ENCODE peak calls at places on chromosome 20, in eight cellular contexts. One of them, this sample, is unnamed.

GRCh38 chr20:60715172-60715571 is 536.9 kb upstream of the CDH4 start:
- DNase-seq in right atrium auricular region: no peak
- DNase-seq in nephron progenitor cell: no peak
- DNase-seq in breast epithelium: no peak
- DNase-seq in psoas muscle: no peak
- DNase-seq in A549: peak; percentile 5
- DNase-seq in WTC11: peak; percentile 52
- DNase-seq in fibroblast of the aortic adventitia: no peak
- DNase-seq in this sample: no peak

GRCh38 chr20:63315982-63316491 is 23.1 kb downstream of the COL20A1 start:
- DNase-seq in right atrium auricular region: no peak
- DNase-seq in nephron progenitor cell: no peak
- DNase-seq in breast epithelium: no peak
- DNase-seq in psoas muscle: peak; percentile 11
- DNase-seq in A549: no peak
- DNase-seq in WTC11: no peak
- DNase-seq in fibroblast of the aortic adventitia: no peak
- DNase-seq in this sample: no peak

GRCh38 chr20:18628330-18628941 is 40.6 kb downstream of the DTD1 start:
- DNase-seq in right atrium auricular region: no peak
- DNase-seq in nephron progenitor cell: peak; percentile 37
- DNase-seq in breast epithelium: no peak
- DNase-seq in psoas muscle: no peak
- DNase-seq in A549: peak; percentile 18
- DNase-seq in WTC11: peak; percentile 80
- DNase-seq in fibroblast of the aortic adventitia: no peak
- DNase-seq in this sample: peak; percentile 13

GRCh38 chr20:58634121-58634817 is 16.8 kb upstream of the STX16 start:
- DNase-seq in right atrium auricular region: no peak
- DNase-seq in nephron progenitor cell: no peak
- DNase-seq in breast epithelium: no peak
- DNase-seq in psoas muscle: no peak
- DNase-seq in A549: no peak
- DNase-seq in WTC11: no peak
- DNase-seq in fibroblast of the aortic adventitia: no peak
- DNase-seq in this sample: peak; percentile 84

GRCh38 chr20:43870484-43870883 is 44.2 kb upstream of the TOX2 start:
- DNase-seq in right atrium auricular region: no peak
- DNase-seq in nephron progenitor cell: no peak
- DNase-seq in breast epithelium: no peak
- DNase-seq in psoas muscle: no peak
- DNase-seq in A549: no peak
- DNase-seq in WTC11: no peak
- DNase-seq in fibroblast of the aortic adventitia: peak; percentile 64
- DNase-seq in this sample: no peak

GRCh38 chr20:58956078-58956477 is 25.0 kb upstream of the NELFCD start:
- DNase-seq in right atrium auricular region: no peak
- DNase-seq in nephron progenitor cell: no peak
- DNase-seq in breast epithelium: no peak
- DNase-seq in psoas muscle: no peak
- DNase-seq in A549: no peak
- DNase-seq in WTC11: no peak
- DNase-seq in fibroblast of the aortic adventitia: no peak
- DNase-seq in this sample: no peak

GRCh38 chr20:63833776-63834544 is 2.9 kb upstream of the ZBTB46 start:
- DNase-seq in right atrium auricular region: no peak
- DNase-seq in nephron progenitor cell: no peak
- DNase-seq in breast epithelium: no peak
- DNase-seq in psoas muscle: no peak
- DNase-seq in A549: no peak
- DNase-seq in WTC11: no peak
- DNase-seq in fibroblast of the aortic adventitia: peak; percentile 72
- DNase-seq in this sample: no peak

GRCh38 chr20:31594558-31595379 is 10.3 kb upstream of the ID1 start:
- DNase-seq in right atrium auricular region: peak; percentile 63
- DNase-seq in nephron progenitor cell: peak; percentile 27
- DNase-seq in breast epithelium: no peak
- DNase-seq in psoas muscle: peak; percentile 30
- DNase-seq in A549: no peak
- DNase-seq in WTC11: peak; percentile 79
- DNase-seq in fibroblast of the aortic adventitia: no peak
- DNase-seq in this sample: no peak

GRCh38 chr20:46435146-46435545 is 28.7 kb upstream of the ELMO2 start:
- DNase-seq in right atrium auricular region: no peak
- DNase-seq in nephron progenitor cell: no peak
- DNase-seq in breast epithelium: no peak
- DNase-seq in psoas muscle: no peak
- DNase-seq in A549: no peak
- DNase-seq in WTC11: no peak
- DNase-seq in fibroblast of the aortic adventitia: no peak
- DNase-seq in this sample: no peak

GRCh38 chr20:18781509-18781908 is 32.1 kb upstream of the SCP2D1 start:
- DNase-seq in right atrium auricular region: no peak
- DNase-seq in nephron progenitor cell: no peak
- DNase-seq in breast epithelium: no peak
- DNase-seq in psoas muscle: no peak
- DNase-seq in A549: no peak
- DNase-seq in WTC11: no peak
- DNase-seq in fibroblast of the aortic adventitia: no peak
- DNase-seq in this sample: no peak

GRCh38 chr20:52722926-52723325 is 249.2 kb upstream of the TSHZ2 start:
- DNase-seq in right atrium auricular region: no peak
- DNase-seq in nephron progenitor cell: no peak
- DNase-seq in breast epithelium: no peak
- DNase-seq in psoas muscle: no peak
- DNase-seq in A549: no peak
- DNase-seq in WTC11: no peak
- DNase-seq in fibroblast of the aortic adventitia: no peak
- DNase-seq in this sample: no peak

GRCh38 chr20:3276400-3277015 is 37.5 kb upstream of the SLC4A11 start:
- DNase-seq in right atrium auricular region: no peak
- DNase-seq in nephron progenitor cell: no peak
- DNase-seq in breast epithelium: no peak
- DNase-seq in psoas muscle: no peak
- DNase-seq in A549: peak; percentile 49
- DNase-seq in WTC11: peak; percentile 23
- DNase-seq in fibroblast of the aortic adventitia: peak; percentile 60
- DNase-seq in this sample: peak; percentile 16

GRCh38 chr20:7702141-7702540 is 238.1 kb downstream of the HAO1 start:
- DNase-seq in right atrium auricular region: no peak
- DNase-seq in nephron progenitor cell: no peak
- DNase-seq in breast epithelium: no peak
- DNase-seq in psoas muscle: no peak
- DNase-seq in A549: no peak
- DNase-seq in WTC11: no peak
- DNase-seq in fibroblast of the aortic adventitia: peak; percentile 48
- DNase-seq in this sample: no peak

GRCh38 chr20:62598761-62599194 is 43.5 kb upstream of the SLCO4A1 start:
- DNase-seq in right atrium auricular region: no peak
- DNase-seq in nephron progenitor cell: no peak
- DNase-seq in breast epithelium: no peak
- DNase-seq in psoas muscle: peak; percentile 34
- DNase-seq in A549: peak; percentile 55
- DNase-seq in WTC11: no peak
- DNase-seq in fibroblast of the aortic adventitia: no peak
- DNase-seq in this sample: no peak

GRCh38 chr20:19832875-19833274 is 74.8 kb downstream of the RIN2 start:
- DNase-seq in right atrium auricular region: no peak
- DNase-seq in nephron progenitor cell: no peak
- DNase-seq in breast epithelium: no peak
- DNase-seq in psoas muscle: no peak
- DNase-seq in A549: no peak
- DNase-seq in WTC11: no peak
- DNase-seq in fibroblast of the aortic adventitia: no peak
- DNase-seq in this sample: peak; percentile 63

GRCh38 chr20:38290829-38291581 is 13.0 kb upstream of the BPI start:
- DNase-seq in right atrium auricular region: peak; percentile 75
- DNase-seq in nephron progenitor cell: peak; percentile 39
- DNase-seq in breast epithelium: no peak
- DNase-seq in psoas muscle: peak; percentile 39
- DNase-seq in A549: peak; percentile 82
- DNase-seq in WTC11: peak; percentile 74
- DNase-seq in fibroblast of the aortic adventitia: peak; percentile 60
- DNase-seq in this sample: peak; percentile 23

GRCh38 chr20:43949741-43950618 is 35.3 kb downstream of the TOX2 start:
- DNase-seq in right atrium auricular region: no peak
- DNase-seq in nephron progenitor cell: no peak
- DNase-seq in breast epithelium: no peak
- DNase-seq in psoas muscle: peak; percentile 31
- DNase-seq in A549: no peak
- DNase-seq in WTC11: no peak
- DNase-seq in fibroblast of the aortic adventitia: no peak
- DNase-seq in this sample: peak; percentile 91

DNA sequence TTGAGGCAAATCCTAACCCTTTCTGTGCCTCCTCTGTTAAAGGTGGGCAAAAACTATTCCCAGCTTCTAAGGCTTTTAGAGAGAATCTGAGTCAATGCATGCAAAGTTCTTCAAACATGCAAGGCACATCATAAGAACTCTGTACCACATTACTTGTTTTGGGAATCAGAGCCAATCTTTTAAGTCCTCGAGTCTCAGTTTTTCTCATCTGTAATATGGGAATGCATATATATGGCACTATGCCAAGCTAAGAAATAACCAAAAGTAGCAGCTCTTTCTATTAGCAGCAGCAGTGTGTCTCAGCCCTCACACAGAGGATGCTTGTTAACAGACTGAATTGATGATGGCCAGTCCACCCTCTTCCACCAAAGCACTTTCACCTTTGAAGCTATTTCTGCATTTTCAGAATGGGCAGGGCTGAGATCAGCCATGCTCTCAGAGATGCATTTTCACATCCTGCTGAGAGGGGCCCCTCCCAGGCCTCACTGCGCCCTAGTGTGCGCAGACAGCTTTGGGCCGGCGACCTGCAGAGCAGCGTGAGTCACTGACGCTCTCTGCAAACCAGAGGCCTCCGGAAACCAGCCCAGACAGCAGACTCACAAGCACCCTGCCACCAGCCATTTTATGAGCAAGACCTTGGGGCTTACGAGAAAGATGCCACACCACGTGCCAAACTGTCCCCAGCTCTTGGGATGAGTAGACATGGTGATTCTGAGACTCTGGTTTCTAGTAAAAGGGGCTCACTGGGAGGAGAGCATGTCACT is 138.0 kb downstream of the NFATC2 start:
- DNase-seq in right atrium auricular region: no peak
- DNase-seq in nephron progenitor cell: no peak
- DNase-seq in breast epithelium: no peak
- DNase-seq in psoas muscle: no peak
- DNase-seq in A549: no peak
- DNase-seq in WTC11: no peak
- DNase-seq in fibroblast of the aortic adventitia: no peak
- DNase-seq in this sample: peak; percentile 93
- TF ChIP-seq CTCF in right atrium auricular region: no peak
- TF ChIP-seq CTCF in nephron progenitor cell: no peak
- TF ChIP-seq CTCF in breast epithelium: no peak
- TF ChIP-seq CTCF in psoas muscle: no peak
- TF ChIP-seq CTCF in A549: no peak
- TF ChIP-seq CTCF in WTC11: no peak
- TF ChIP-seq CTCF in fibroblast of the aortic adventitia: no peak
- TF ChIP-seq CTCF in this sample: no peak

GRCh38 chr20:49545572-49545971 is 22.4 kb downstream of the PTGIS start:
- DNase-seq in right atrium auricular region: peak; percentile 28
- DNase-seq in nephron progenitor cell: no peak
- DNase-seq in breast epithelium: no peak
- DNase-seq in psoas muscle: no peak
- DNase-seq in A549: peak; percentile 22
- DNase-seq in WTC11: no peak
- DNase-seq in fibroblast of the aortic adventitia: no peak
- DNase-seq in this sample: no peak
- TF ChIP-seq CTCF in right atrium auricular region: no peak
- TF ChIP-seq CTCF in nephron progenitor cell: no peak
- TF ChIP-seq CTCF in breast epithelium: no peak
- TF ChIP-seq CTCF in psoas muscle: no peak
- TF ChIP-seq CTCF in A549: no peak
- TF ChIP-seq CTCF in WTC11: no peak
- TF ChIP-seq CTCF in fibroblast of the aortic adventitia: peak; percentile 52
- TF ChIP-seq CTCF in this sample: peak; percentile 37

DNA sequence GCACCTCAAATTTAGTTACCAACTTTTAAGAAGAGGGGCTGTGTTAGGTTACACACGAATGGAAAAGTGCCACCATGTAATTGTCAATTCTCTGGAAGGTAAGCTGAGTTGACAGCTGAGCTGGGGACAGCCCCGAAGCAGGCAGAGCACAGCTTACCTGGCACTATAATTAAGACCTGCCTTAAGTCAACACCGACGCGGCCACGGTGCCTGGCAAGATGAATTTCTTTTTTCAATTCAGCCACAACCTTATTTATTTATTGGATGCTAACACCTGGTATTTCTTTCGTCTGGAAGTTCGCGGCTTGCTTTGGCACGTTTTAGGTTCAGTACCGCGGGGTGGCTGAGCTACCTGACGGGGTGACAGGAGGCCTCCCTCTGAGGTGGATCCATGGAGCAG is 40.6 kb upstream of the NFATC2 start:
- DNase-seq in right atrium auricular region: no peak
- DNase-seq in nephron progenitor cell: no peak
- DNase-seq in breast epithelium: no peak
- DNase-seq in psoas muscle: no peak
- DNase-seq in A549: no peak
- DNase-seq in WTC11: no peak
- DNase-seq in fibroblast of the aortic adventitia: no peak
- DNase-seq in this sample: no peak
- TF ChIP-seq CTCF in right atrium auricular region: no peak
- TF ChIP-seq CTCF in nephron progenitor cell: no peak
- TF ChIP-seq CTCF in breast epithelium: no peak
- TF ChIP-seq CTCF in psoas muscle: no peak
- TF ChIP-seq CTCF in A549: no peak
- TF ChIP-seq CTCF in WTC11: no peak
- TF ChIP-seq CTCF in fibroblast of the aortic adventitia: no peak
- TF ChIP-seq CTCF in this sample: no peak

DNA sequence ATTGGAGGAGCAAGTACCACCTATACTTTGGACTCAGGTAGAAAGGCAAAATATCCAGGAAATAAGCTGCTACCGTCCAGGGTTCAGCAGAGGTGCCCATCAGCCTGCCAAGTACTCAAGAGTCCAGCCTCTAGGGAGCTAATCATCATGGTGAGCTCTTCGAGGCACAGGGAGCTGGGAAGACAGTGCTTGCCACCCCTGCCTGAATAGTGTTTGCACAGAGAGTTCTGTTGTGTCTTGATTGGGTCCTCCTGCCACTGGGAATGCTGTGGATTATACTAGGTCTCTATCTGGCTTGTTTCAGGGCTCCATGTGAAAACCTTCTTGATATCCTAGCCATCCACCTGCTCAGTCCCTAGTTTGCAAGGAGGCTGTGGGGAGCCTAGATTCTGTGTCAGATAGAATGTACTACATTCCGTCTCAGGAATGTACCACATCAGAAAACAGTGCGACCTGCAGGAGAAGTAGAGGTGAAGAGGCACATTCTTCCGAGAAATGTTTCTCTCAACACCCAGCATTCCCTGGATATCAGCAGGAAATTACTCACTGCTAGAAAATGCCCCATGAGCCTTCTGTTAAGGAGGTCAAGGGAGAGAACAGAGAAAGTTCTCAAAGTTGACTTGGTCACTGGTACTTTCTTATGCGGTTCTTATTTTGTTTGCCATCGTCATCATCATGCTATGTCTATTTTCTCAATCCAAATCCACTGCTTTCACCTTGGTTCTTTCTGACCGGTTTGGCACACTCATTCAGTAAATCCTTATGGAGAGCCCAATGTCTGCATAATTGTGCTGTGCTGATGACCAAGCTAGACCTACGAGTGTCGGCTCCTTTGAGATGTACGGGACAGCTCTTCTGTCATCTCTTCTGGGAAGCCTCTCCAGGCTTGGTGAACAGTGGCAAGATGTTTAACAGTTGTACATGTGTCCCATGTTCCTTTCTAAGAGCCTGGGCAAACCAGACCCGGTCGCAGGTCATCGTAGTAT is 30.7 kb downstream of the PTPN1 start:
- DNase-seq in right atrium auricular region: no peak
- DNase-seq in nephron progenitor cell: no peak
- DNase-seq in breast epithelium: no peak
- DNase-seq in psoas muscle: no peak
- DNase-seq in A549: peak; percentile 36
- DNase-seq in WTC11: no peak
- DNase-seq in fibroblast of the aortic adventitia: peak; percentile 95
- DNase-seq in this sample: no peak
- TF ChIP-seq CTCF in right atrium auricular region: no peak
- TF ChIP-seq CTCF in nephron progenitor cell: no peak
- TF ChIP-seq CTCF in breast epithelium: no peak
- TF ChIP-seq CTCF in psoas muscle: no peak
- TF ChIP-seq CTCF in A549: no peak
- TF ChIP-seq CTCF in WTC11: no peak
- TF ChIP-seq CTCF in fibroblast of the aortic adventitia: no peak
- TF ChIP-seq CTCF in this sample: no peak

This sample was measured in activated CD8-positive, alpha-beta T cell treated with anti-CD3 and anti-CD28 coated beads for 36 hours.